ENCODE peak calls at places on chromosomes 6 and 20, in nine cellular contexts. Y is neuronal stem cell; L is activated CD4-positive, alpha-beta memory T cell treated with anti-CD3 and anti-CD28 coated beads for 36 hours; T is stromal cell of bone marrow; M is ELR; J is head of caudate nucleus; H is non-pigmented ciliary epithelial cell; A is amniotic stem cell; B is NCI-H1092 treated with DMSO at 0.1 percent for 48 hours. X is an unnamed sample.
A peak's percentile ranks its signal among the peaks of the same experiment; 100 is the strongest.

GRCh38 chr6:139381216-139381615 is 6.8 kb upstream of the CITED2 start:
- DNase-seq in Y (no peak), L (no peak), T (no peak), M (no peak), J (no peak), H (no peak), A (no peak), B (no peak), X (no peak)

GRCh38 chr6:77548190-77548589 is 84.9 kb upstream of the HTR1B start:
- DNase-seq in Y (no peak), L (no peak), T (no peak), M (no peak), J (no peak), H (no peak), A (no peak), B (no peak), X (no peak)

GRCh38 chr6:139030211-139030530 is 1.6 kb downstream of the ABRACL start:
- DNase-seq in Y (no peak), L (no peak), T (no peak), M (no peak), J (no peak), H (no peak), A (no peak), B (no peak), X (no peak)

GRCh38 chr20:45873409-45874116 is 7.5 kb upstream of the ZSWIM1 start:
- DNase-seq in Y (no peak), L (no peak), T (no peak), M (peak; percentile 63), J (no peak), H (no peak), A (no peak), B (no peak), X (no peak)

GRCh38 chr20:38723982-38724602 is at the start of gene SLC32A1:
- DNase-seq in Y (no peak), L (peak; percentile 11), T (no peak), M (no peak), J (peak; percentile 84), H (no peak), A (no peak), B (no peak), X (no peak)

GRCh38 chr20:54337131-54337530 is 129.2 kb downstream of the PFDN4 start:
- DNase-seq in Y (no peak), L (no peak), T (no peak), M (no peak), J (no peak), H (no peak), A (no peak), B (no peak), X (no peak)

GRCh38 chr6:100309174-100309573 is 155.5 kb downstream of the SIM1 start:
- DNase-seq in Y (no peak), L (no peak), T (no peak), M (no peak), J (no peak), H (no peak), A (no peak), B (no peak), X (no peak)

GRCh38 chr6:112251170-112251945 is 3.0 kb downstream of the LAMA4 start:
- DNase-seq in Y (no peak), L (no peak), T (peak; percentile 78), M (peak; percentile 24), J (no peak), H (no peak), A (no peak), B (no peak), X (no peak)

GRCh38 chr6:17318435-17319165 is 37.4 kb downstream of the RBM24 start:
- DNase-seq in Y (no peak), L (no peak), T (no peak), M (no peak), J (no peak), H (no peak), A (no peak), B (no peak), X (no peak)

GRCh38 chr20:32004963-32005362 is 5.3 kb upstream of the CCM2L start:
- DNase-seq in Y (no peak), L (no peak), T (peak; percentile 7), M (peak; percentile 49), J (no peak), H (no peak), A (no peak), B (no peak), X (no peak)

GRCh38 chr6:134551245-134551960 is 233.5 kb upstream of the SGK1 start:
- DNase-seq in Y (no peak), L (no peak), T (peak; percentile 54), M (peak; percentile 92), J (no peak), H (peak; percentile 72), A (no peak), B (no peak), X (no peak)

GRCh38 chr6:13427838-13428527 is 59.4 kb downstream of the GFOD1 start:
- DNase-seq in Y (no peak), L (peak; percentile 88), T (no peak), M (no peak), J (no peak), H (no peak), A (no peak), B (no peak), X (no peak)

GRCh38 chr6:89082439-89082838 is 1.9 kb downstream of the PNRC1 start:
- DNase-seq in Y (no peak), L (no peak), T (no peak), M (peak; percentile 50), J (no peak), H (no peak), A (no peak), B (no peak), X (no peak)

GRCh38 chr6:108186226-108186625 is 20.4 kb downstream of the NR2E1 start:
- DNase-seq in Y (no peak), L (no peak), T (no peak), M (no peak), J (no peak), H (no peak), A (no peak), B (no peak), X (no peak)

GRCh38 chr20:41214666-41215065 is 77.3 kb downstream of the PLCG1 start:
- DNase-seq in Y (no peak), L (no peak), T (no peak), M (no peak), J (no peak), H (no peak), A (no peak), B (no peak), X (no peak)

GRCh38 chr6:114327074-114327473 is 15.7 kb downstream of the HS3ST5 start:
- DNase-seq in Y (no peak), L (no peak), T (no peak), M (no peak), J (no peak), H (no peak), A (no peak), B (no peak), X (no peak)

GRCh38 chr6:170020041-170020583 is 268.7 kb downstream of the ERMARD start:
- DNase-seq in Y (no peak), L (no peak), T (no peak), M (no peak), J (no peak), H (no peak), A (no peak), B (no peak), X (no peak)

GRCh38 chr6:123913858-123914257 is 110.2 kb downstream of the NKAIN2 start:
- DNase-seq in Y (no peak), L (no peak), T (peak; percentile 6), M (no peak), J (no peak), H (no peak), A (no peak), B (no peak), X (no peak)

GRCh38 chr6:36697481-36697903 is at the start of gene RAB44:
- DNase-seq in Y (no peak), L (peak; percentile 8), T (no peak), M (no peak), J (no peak), H (no peak), A (no peak), B (no peak), X (no peak)

GRCh38 chr6:36985384-36985962 is 523 bp downstream of the MTCH1 start:
- DNase-seq in Y (no peak), L (no peak), T (no peak), M (peak; percentile 19), J (no peak), H (no peak), A (no peak), B (peak; percentile 9), X (no peak)

GRCh38 chr6:91781946-91782345 is 1195.1 kb upstream of the MAP3K7 start:
- DNase-seq in Y (no peak), L (no peak), T (no peak), M (no peak), J (peak; percentile 49), H (no peak), A (no peak), B (peak; percentile 22), X (no peak)

GRCh38 chr6:119517428-119517827 is 167.9 kb upstream of the MAN1A1 start:
- DNase-seq in Y (no peak), L (no peak), T (no peak), M (no peak), J (no peak), H (no peak), A (no peak), B (no peak), X (no peak)

GRCh38 chr6:30107756-30108155 is 5.1 kb downstream of the TRIM31 start:
- DNase-seq in Y (no peak), L (no peak), T (no peak), M (no peak), J (no peak), H (no peak), A (no peak), B (no peak), X (no peak)

X was measured in iPS DF 19.7.